ENCODE peak calls at places on chromosomes 7 and 10, in seven cellular contexts. One of them, this sample, is unnamed.

GRCh38 chr10:80690434-80690833 is 152.7 kb downstream of the SH2D4B start:
- DNase-seq in suprapubic skin: no peak
- DNase-seq in OCI-LY7: no peak
- DNase-seq in GM06990: no peak
- DNase-seq in HL-60: no peak
- DNase-seq in right atrium auricular region: no peak
- DNase-seq in GM12892: no peak
- DNase-seq in this sample: no peak

GRCh38 chr7:128835790-128836641 is 5.8 kb downstream of the FLNC start:
- DNase-seq in suprapubic skin: no peak
- DNase-seq in HL-60: no peak
- DNase-seq in right atrium auricular region: no peak
- DNase-seq in OCI-LY7: no peak
- DNase-seq in GM12892: no peak
- DNase-seq in GM06990: no peak
- DNase-seq in this sample: no peak

GRCh38 chr10:5666324-5667220 is at the start of gene ASB13:
- DNase-seq in suprapubic skin: no peak
- DNase-seq in GM12892: no peak
- DNase-seq in right atrium auricular region: no peak
- DNase-seq in OCI-LY7: peak; percentile 55
- DNase-seq in GM06990: peak; percentile 32
- DNase-seq in HL-60: peak; percentile 34
- DNase-seq in this sample: no peak

GRCh38 chr7:12642539-12642938 is 44.9 kb upstream of the ARL4A start:
- DNase-seq in GM12892: no peak
- DNase-seq in HL-60: no peak
- DNase-seq in OCI-LY7: no peak
- DNase-seq in suprapubic skin: no peak
- DNase-seq in GM06990: no peak
- DNase-seq in right atrium auricular region: no peak
- DNase-seq in this sample: no peak

GRCh38 chr10:58513189-58514101 is 773 bp downstream of the BICC1 start:
- DNase-seq in HL-60: peak; percentile 56
- DNase-seq in OCI-LY7: no peak
- DNase-seq in GM12892: peak; percentile 12
- DNase-seq in suprapubic skin: peak; percentile 87
- DNase-seq in right atrium auricular region: peak; percentile 73
- DNase-seq in GM06990: peak; percentile 11
- DNase-seq in this sample: no peak

GRCh38 chr10:11165591-11166543 is 148.2 kb downstream of the CELF2 start:
- DNase-seq in GM12892: peak; percentile 61
- DNase-seq in HL-60: peak; percentile 65
- DNase-seq in OCI-LY7: peak; percentile 77
- DNase-seq in GM06990: peak; percentile 61
- DNase-seq in right atrium auricular region: no peak
- DNase-seq in suprapubic skin: no peak
- DNase-seq in this sample: no peak

GRCh38 chr7:7673240-7673550 is 32.6 kb downstream of the UMAD1 start:
- DNase-seq in GM12892: no peak
- DNase-seq in GM06990: no peak
- DNase-seq in suprapubic skin: no peak
- DNase-seq in right atrium auricular region: no peak
- DNase-seq in HL-60: no peak
- DNase-seq in OCI-LY7: no peak
- DNase-seq in this sample: no peak

GRCh38 chr10:96586419-96587254 is at the start of gene TM9SF3:
- DNase-seq in GM06990: peak; percentile 92
- DNase-seq in HL-60: peak; percentile 90
- DNase-seq in GM12892: peak; percentile 75
- DNase-seq in OCI-LY7: peak; percentile 91
- DNase-seq in right atrium auricular region: peak; percentile 90
- DNase-seq in suprapubic skin: peak; percentile 97
- DNase-seq in this sample: no peak

GRCh38 chr7:79820387-79820786 is 314.2 kb upstream of the GNAI1 start:
- DNase-seq in GM12892: no peak
- DNase-seq in GM06990: no peak
- DNase-seq in right atrium auricular region: no peak
- DNase-seq in HL-60: no peak
- DNase-seq in suprapubic skin: no peak
- DNase-seq in OCI-LY7: no peak
- DNase-seq in this sample: no peak

GRCh38 chr7:109552017-109552416 is 982.3 kb downstream of the DNAJB9 start:
- DNase-seq in OCI-LY7: no peak
- DNase-seq in GM12892: no peak
- DNase-seq in HL-60: no peak
- DNase-seq in GM06990: no peak
- DNase-seq in right atrium auricular region: no peak
- DNase-seq in suprapubic skin: no peak
- DNase-seq in this sample: no peak

GRCh38 chr10:79070611-79071534 is 2.1 kb downstream of the ZMIZ1 start:
- DNase-seq in suprapubic skin: peak; percentile 96
- DNase-seq in OCI-LY7: no peak
- DNase-seq in GM12892: no peak
- DNase-seq in GM06990: no peak
- DNase-seq in HL-60: peak; percentile 79
- DNase-seq in right atrium auricular region: peak; percentile 98
- DNase-seq in this sample: no peak

GRCh38 chr10:88110822-88111221 is 247.4 kb downstream of the PTEN start:
- DNase-seq in OCI-LY7: peak; percentile 23
- DNase-seq in HL-60: no peak
- DNase-seq in right atrium auricular region: no peak
- DNase-seq in GM06990: no peak
- DNase-seq in suprapubic skin: no peak
- DNase-seq in GM12892: no peak
- DNase-seq in this sample: no peak

GRCh38 chr7:101782476-101782875 is 35.0 kb upstream of the CUX1 start:
- DNase-seq in OCI-LY7: no peak
- DNase-seq in GM06990: no peak
- DNase-seq in suprapubic skin: no peak
- DNase-seq in HL-60: no peak
- DNase-seq in right atrium auricular region: no peak
- DNase-seq in GM12892: no peak
- DNase-seq in this sample: no peak

GRCh38 chr10:95655571-95656290 is 780 bp downstream of the ALDH18A1 start:
- DNase-seq in GM06990: no peak
- DNase-seq in HL-60: peak; percentile 16
- DNase-seq in right atrium auricular region: no peak
- DNase-seq in OCI-LY7: peak; percentile 31
- DNase-seq in suprapubic skin: peak; percentile 80
- DNase-seq in GM12892: no peak
- DNase-seq in this sample: no peak

GRCh38 chr10:23514321-23514720 is 75.4 kb downstream of the OTUD1 start:
- DNase-seq in suprapubic skin: no peak
- DNase-seq in GM12892: no peak
- DNase-seq in OCI-LY7: no peak
- DNase-seq in GM06990: no peak
- DNase-seq in right atrium auricular region: no peak
- DNase-seq in HL-60: no peak
- DNase-seq in this sample: no peak

GRCh38 chr7:5589819-5590595 is 166.4 kb upstream of the TNRC18 start:
- DNase-seq in OCI-LY7: no peak
- DNase-seq in suprapubic skin: no peak
- DNase-seq in GM06990: no peak
- DNase-seq in HL-60: no peak
- DNase-seq in right atrium auricular region: no peak
- DNase-seq in GM12892: no peak
- DNase-seq in this sample: no peak

This sample was measured in cortex of kidney.